ENCODE peak calls at places on chromosomes 13 and 19, in four cellular contexts. F is substantia nigra, Z is EL, T is GM12865. R is an unnamed sample.
A peak's percentile ranks its signal among the peaks of the same experiment; 100 is the strongest.

GRCh38 chr19:10086032-10086903 is at the start of gene SHFL:
- DNase-seq in F (peak; percentile 75), Z (peak; percentile 84), T (peak; percentile 92), R (peak; percentile 96)

GRCh38 chr13:46297338-46297737 is 85.6 kb downstream of the LRRC63 start:
- DNase-seq in F (no peak), Z (peak; percentile 44), T (no peak), R (peak; percentile 20)

GRCh38 chr13:22926176-22927007 is 254.4 kb upstream of the SGCG start:
- DNase-seq in F (peak; percentile 39), Z (no peak), T (no peak), R (peak; percentile 60)

GRCh38 chr13:19586904-19587634 is 25.7 kb upstream of the TPTE2 start:
- DNase-seq in F (no peak), Z (peak; percentile 89), T (peak; percentile 96), R (peak; percentile 13)

GRCh38 chr13:40490086-40490723 is 176.2 kb downstream of the FOXO1 start:
- DNase-seq in F (no peak), Z (no peak), T (no peak), R (no peak)

GRCh38 chr13:26786651-26787295 is 26.2 kb upstream of the GPR12 start:
- DNase-seq in F (no peak), Z (no peak), T (no peak), R (no peak)

GRCh38 chr19:12723643-12724426 is at the start of gene TNPO2:
- DNase-seq in F (peak; percentile 66), Z (peak; percentile 74), T (peak; percentile 87), R (peak; percentile 65)

GRCh38 chr19:1767464-1767933 is 14.2 kb downstream of the ONECUT3 start:
- DNase-seq in F (peak; percentile 35), Z (no peak), T (peak; percentile 41), R (peak; percentile 91)

GRCh38 chr13:111485491-111486250 is 165.2 kb downstream of the TEX29 start:
- DNase-seq in F (no peak), Z (no peak), T (no peak), R (no peak)

GRCh38 chr13:108326318-108326717 is 56.8 kb downstream of the TNFSF13B start:
- DNase-seq in F (no peak), Z (no peak), T (peak; percentile 55), R (no peak)

GRCh38 chr19:2553510-2553909 is 77.6 kb downstream of the GADD45B start:
- DNase-seq in F (no peak), Z (no peak), T (no peak), R (no peak)

GRCh38 chr13:25192936-25193335 is 20.8 kb upstream of the AMER2 start:
- DNase-seq in F (peak; percentile 76), Z (no peak), T (no peak), R (no peak)

GRCh38 chr19:756232-756631 is 5.3 kb downstream of the MISP start:
- DNase-seq in F (no peak), Z (peak; percentile 46), T (peak; percentile 54), R (peak; percentile 31)

GRCh38 chr13:37495046-37495445 is 103.5 kb downstream of the POSTN start:
- DNase-seq in F (no peak), Z (peak; percentile 75), T (no peak), R (no peak)

GRCh38 chr13:74219571-74219970 is 85.4 kb upstream of the KLF12 start:
- DNase-seq in F (no peak), Z (peak; percentile 50), T (no peak), R (no peak)

GRCh38 chr19:13478576-13478975 is 27.7 kb downstream of the CACNA1A start:
- DNase-seq in F (no peak), Z (no peak), T (no peak), R (no peak)

GRCh38 chr13:49629947-49630346 is 1.6 kb downstream of the ARL11 start:
- DNase-seq in F (no peak), Z (peak; percentile 23), T (no peak), R (no peak)

R was measured in GM03348.